ENCODE peak calls at places on chromosomes 4 and X, in eight cellular contexts. M is hippocampal formation, W is cardiac fibroblast, R is GM12878, K is A549, Y is HTR-8/SVneo, F is endothelial cell, T is A172. G is an unnamed sample.

GRCh38 chr4:168655182-168655581 is 158.3 kb downstream of the PALLD start:
- DNase-seq in M (no peak), W (no peak), R (no peak), K (no peak), Y (no peak), F (no peak), T (no peak), G (no peak)

GRCh38 chr4:153750197-153750817 is 9.5 kb downstream of the RNF175 start:
- DNase-seq in M (peak; percentile 57), W (peak; percentile 87), R (peak; percentile 31), K (peak; percentile 15), Y (peak; percentile 73), F (peak; percentile 86), T (peak; percentile 59), G (peak; percentile 14)

GRCh38 chr4:48493485-48494100 is 3.5 kb downstream of the ZAR1 start:
- DNase-seq in M (no peak), W (no peak), R (no peak), K (no peak), Y (no peak), F (no peak), T (no peak), G (no peak)

GRCh38 chr4:184097240-184097619 is 120.4 kb downstream of the ENPP6 start:
- DNase-seq in M (no peak), W (no peak), R (no peak), K (no peak), Y (no peak), F (peak; percentile 43), T (no peak), G (no peak)

GRCh38 chr4:6281436-6282144 is 11.9 kb downstream of the WFS1 start:
- DNase-seq in M (peak; percentile 26), W (no peak), R (no peak), K (no peak), Y (no peak), F (no peak), T (no peak), G (no peak)

GRCh38 chrX:14354541-14354940 is 174.8 kb upstream of the GLRA2 start:
- DNase-seq in M (no peak), W (peak; percentile 55), R (no peak), K (no peak), Y (no peak), F (no peak), T (no peak), G (no peak)

GRCh38 chrX:55794420-55794819 is 76.9 kb downstream of the RRAGB start:
- DNase-seq in M (no peak), W (no peak), R (peak; percentile 73), K (no peak), Y (no peak), F (no peak), T (no peak), G (no peak)

GRCh38 chr4:103786014-103786413 is 66.2 kb upstream of the TACR3 start:
- DNase-seq in M (no peak), W (peak; percentile 46), R (peak; percentile 17), K (peak; percentile 1), Y (peak; percentile 0), F (peak; percentile 23), T (peak; percentile 63), G (no peak)

GRCh38 chrX:44931441-44931973 is 58.5 kb downstream of the KDM6A start:
- DNase-seq in M (no peak), W (no peak), R (no peak), K (no peak), Y (no peak), F (no peak), T (no peak), G (no peak)

GRCh38 chr4:53713296-53713695 is 122.0 kb upstream of the LNX1 start:
- DNase-seq in M (no peak), W (peak; percentile 61), R (no peak), K (no peak), Y (no peak), F (no peak), T (no peak), G (no peak)

GRCh38 chrX:71251456-71251973 is 2.4 kb downstream of the ZMYM3 start:
- DNase-seq in M (no peak), W (no peak), R (no peak), K (no peak), Y (no peak), F (no peak), T (no peak), G (no peak)

GRCh38 chr4:2075171-2075986 is 16.3 kb downstream of the NAT8L start:
- DNase-seq in M (no peak), W (no peak), R (no peak), K (no peak), Y (no peak), F (no peak), T (no peak), G (no peak)

G was measured in T-helper 22 cell.